ENCODE peak calls at places on chromosomes 12 and 14, in five cellular contexts. Q is sciatic nerve; E is fibroblast of the aortic adventitia; Y is activated CD4-positive, alpha-beta T cell treated with anti-CD3 and anti-CD28 coated beads for 36 hours; R is skeletal muscle cell. I is an unnamed sample.

GRCh38 chr14:69328765-69329164 is 68.8 kb downstream of the GALNT16 start:
- DNase-seq in Q (no peak), E (no peak), Y (no peak), R (no peak), I (no peak)

GRCh38 chr12:52495385-52495784 is 2.3 kb upstream of the KRT6A start:
- DNase-seq in Q (no peak), E (peak; percentile 2), Y (no peak), R (no peak), I (peak; percentile 34)

GRCh38 chr12:94001691-94002090 is 146.7 kb upstream of the PLXNC1 start:
- DNase-seq in Q (no peak), E (no peak), Y (no peak), R (no peak), I (no peak)

GRCh38 chr14:77582511-77582910 is 33.9 kb downstream of the SPTLC2 start:
- DNase-seq in Q (no peak), E (no peak), Y (no peak), R (no peak), I (no peak)

GRCh38 chr12:106302401-106303201 is at the start of gene TCP11L2:
- DNase-seq in Q (peak; percentile 94), E (peak; percentile 76), Y (peak; percentile 94), R (no peak), I (peak; percentile 94)

GRCh38 chr12:2094597-2094996 is 41.8 kb downstream of the CACNA1C start:
- DNase-seq in Q (no peak), E (no peak), Y (no peak), R (no peak), I (peak; percentile 71)

GRCh38 chr12:3725267-3726115 is 27.4 kb downstream of the CRACR2A start:
- DNase-seq in Q (no peak), E (peak; percentile 58), Y (no peak), R (no peak), I (peak; percentile 30)

GRCh38 chr12:25996677-25997076 is 38.2 kb downstream of the RASSF8 start:
- DNase-seq in Q (no peak), E (no peak), Y (no peak), R (no peak), I (peak; percentile 39)

GRCh38 chr12:24864796-24865125 is 84.1 kb downstream of the BCAT1 start:
- DNase-seq in Q (no peak), E (no peak), Y (no peak), R (no peak), I (peak; percentile 19)

GRCh38 chr14:83251402-83251801 is 1717.7 kb upstream of the SEL1L start:
- DNase-seq in Q (no peak), E (no peak), Y (no peak), R (no peak), I (no peak)

GRCh38 chr12:25241171-25242020 is 9.3 kb downstream of the KRAS start:
- DNase-seq in Q (no peak), E (peak; percentile 79), Y (no peak), R (peak; percentile 24), I (peak; percentile 78)

GRCh38 chr12:124756151-124756550 is 107.5 kb downstream of the SCARB1 start:
- DNase-seq in Q (no peak), E (no peak), Y (no peak), R (no peak), I (no peak)

GRCh38 chr14:94056579-94057308 is 24.3 kb downstream of the DDX24 start:
- DNase-seq in Q (no peak), E (no peak), Y (peak; percentile 35), R (no peak), I (peak; percentile 16)

GRCh38 chr12:99122959-99123358 is 477.9 kb downstream of the APAF1 start:
- DNase-seq in Q (no peak), E (no peak), Y (no peak), R (no peak), I (no peak)

GRCh38 chr12:123043536-123044001 is 63.1 kb downstream of the ARL6IP4 start:
- DNase-seq in Q (peak; percentile 83), E (peak; percentile 91), Y (peak; percentile 89), R (peak; percentile 86), I (peak; percentile 96)

GRCh38 chr12:110931315-110931728 is 10.9 kb upstream of the MYL2 start:
- DNase-seq in Q (no peak), E (no peak), Y (no peak), R (no peak), I (no peak)

GRCh38 chr14:74038015-74038859 is 19.1 kb downstream of the BBOF1 start:
- DNase-seq in Q (no peak), E (peak; percentile 72), Y (no peak), R (no peak), I (peak; percentile 62)

GRCh38 chr12:2640709-2641108 is 154.1 kb upstream of the FKBP4 start:
- DNase-seq in Q (peak; percentile 63), E (peak; percentile 95), Y (peak; percentile 65), R (peak; percentile 91), I (peak; percentile 99)

GRCh38 chr14:36771256-36771655 is 109.6 kb downstream of the PAX9 start:
- DNase-seq in Q (no peak), E (no peak), Y (no peak), R (no peak), I (no peak)

GRCh38 chr14:103029936-103030335 is 27.4 kb downstream of the CDC42BPB start:
- DNase-seq in Q (no peak), E (no peak), Y (no peak), R (no peak), I (no peak)

GRCh38 chr14:23646648-23647549 is 10.7 kb downstream of the DHRS2 start:
- DNase-seq in Q (no peak), E (no peak), Y (no peak), R (no peak), I (peak; percentile 51)

GRCh38 chr14:74792249-74793039 is 29.3 kb downstream of the YLPM1 start:
- DNase-seq in Q (no peak), E (no peak), Y (no peak), R (no peak), I (peak; percentile 21)

GRCh38 chr12:30450872-30451271 is 244.8 kb downstream of the IPO8 start:
- DNase-seq in Q (no peak), E (peak; percentile 67), Y (no peak), R (peak; percentile 73), I (peak; percentile 0)

GRCh38 chr14:54166049-54166950 is 209.7 kb upstream of the BMP4 start:
- DNase-seq in Q (no peak), E (no peak), Y (no peak), R (no peak), I (no peak)

GRCh38 chr14:36863271-36863670 is 201.6 kb downstream of the PAX9 start:
- DNase-seq in Q (no peak), E (peak; percentile 5), Y (no peak), R (no peak), I (peak; percentile 5)

GRCh38 chr14:103711516-103712431 is 3.5 kb downstream of the XRCC3 start:
- DNase-seq in Q (no peak), E (peak; percentile 43), Y (no peak), R (no peak), I (peak; percentile 41)

GRCh38 chr12:115811066-115811465 is 466.4 kb downstream of the MED13L start:
- DNase-seq in Q (no peak), E (no peak), Y (no peak), R (no peak), I (no peak)

GRCh38 chr12:46744256-46744655 is 81.5 kb downstream of the SLC38A4 start:
- DNase-seq in Q (no peak), E (no peak), Y (no peak), R (no peak), I (peak; percentile 4)

GRCh38 chr12:117599849-117600248 is 238.4 kb upstream of the NOS1 start:
- DNase-seq in Q (no peak), E (no peak), Y (no peak), R (no peak), I (no peak)

GRCh38 chr12:10849425-10849878 is at the start of gene PRR4:
- DNase-seq in Q (no peak), E (no peak), Y (peak; percentile 20), R (no peak), I (no peak)

GRCh38 chr12:130876297-130876696 is 4.4 kb downstream of the RAN start:
- DNase-seq in Q (no peak), E (no peak), Y (no peak), R (no peak), I (no peak)

GRCh38 chr12:128969480-128970055 is 116.3 kb downstream of the GLT1D1 start:
- DNase-seq in Q (no peak), E (no peak), Y (peak; percentile 64), R (no peak), I (no peak)

GRCh38 chr14:99722741-99723140 is 38.6 kb downstream of the CYP46A1 start:
- DNase-seq in Q (peak; percentile 17), E (no peak), Y (no peak), R (no peak), I (no peak)

GRCh38 chr12:103758310-103759089 is 82.5 kb downstream of the NT5DC3 start:
- DNase-seq in Q (no peak), E (no peak), Y (no peak), R (no peak), I (no peak)

GRCh38 chr14:80679273-80679672 is 262.3 kb downstream of the CEP128 start:
- DNase-seq in Q (no peak), E (no peak), Y (no peak), R (no peak), I (no peak)

GRCh38 chr14:105487449-105487985 is 831 bp downstream of the CRIP1 start:
- DNase-seq in Q (no peak), E (no peak), Y (peak; percentile 77), R (no peak), I (no peak)

GRCh38 chr12:110073049-110073831 is 24.9 kb upstream of the C12orf76 start:
- DNase-seq in Q (peak; percentile 86), E (no peak), Y (peak; percentile 65), R (no peak), I (peak; percentile 55)

GRCh38 chr12:76029982-76030377 is 1.6 kb downstream of the PHLDA1 start:
- DNase-seq in Q (no peak), E (peak; percentile 68), Y (peak; percentile 44), R (no peak), I (peak; percentile 59)

GRCh38 chr14:33402604-33403003 is 463.9 kb downstream of the NPAS3 start:
- DNase-seq in Q (no peak), E (no peak), Y (no peak), R (no peak), I (no peak)

I was measured in GM23248.